ENCODE peak calls at places on chromosomes 4 and X, in four cellular contexts. U is SK-N-SH, C is K562, O is HepG2. L is an unnamed sample.

GRCh38 chrX:136585960-136586359 is 53.9 kb downstream of the VGLL1 start:
- DNase-seq in C (no peak), U (no peak), O (no peak), L (no peak)

GRCh38 chr4:158859661-158860060 is 90.8 kb downstream of the FNIP2 start:
- DNase-seq in C (no peak), O (no peak), U (no peak), L (no peak)

GRCh38 chrX:8191022-8191421 is 20.0 kb upstream of the VCX2 start:
- DNase-seq in U (no peak), O (no peak), C (no peak), L (no peak)

GRCh38 chr4:145805490-145805889 is 125.5 kb downstream of the C4orf51 start:
- DNase-seq in U (no peak), O (peak; percentile 80), C (no peak), L (no peak)

GRCh38 chr4:38119663-38120374 is 159.6 kb downstream of the PTTG2 start:
- DNase-seq in O (no peak), C (no peak), U (peak; percentile 48), L (no peak)

GRCh38 chr4:141275834-141276233 is 55.1 kb downstream of the ZNF330 start:
- DNase-seq in C (no peak), U (no peak), O (no peak), L (no peak)

GRCh38 chr4:140163029-140163810 is 9.2 kb upstream of the MAML3 start:
- DNase-seq in U (no peak), O (no peak), C (no peak), L (no peak)

GRCh38 chr4:127247293-127247952 is 385.3 kb upstream of the INTU start:
- DNase-seq in C (no peak), U (no peak), O (no peak), L (no peak)

GRCh38 chr4:2395038-2395437 is 23.4 kb downstream of the ZFYVE28 start:
- DNase-seq in U (no peak), C (no peak), O (no peak), L (no peak)

GRCh38 chr4:176971576-176972105 is 178.9 kb upstream of the VEGFC start:
- DNase-seq in O (no peak), C (no peak), U (no peak), L (no peak)

GRCh38 chr4:74094227-74094626 is 4.8 kb downstream of the CXCL2 start:
- DNase-seq in U (no peak), O (no peak), C (no peak), L (no peak)

GRCh38 chr4:74097161-74097560 is 1.8 kb downstream of the CXCL2 start:
- DNase-seq in U (no peak), C (no peak), O (no peak), L (no peak)

GRCh38 chr4:74095482-74095881 is 3.5 kb downstream of the CXCL2 start:
- DNase-seq in U (no peak), C (no peak), O (no peak), L (no peak)

GRCh38 chr4:74096265-74096980 is 2.6 kb downstream of the CXCL2 start:
- DNase-seq in U (no peak), C (peak; percentile 74), O (no peak), L (no peak)

DNA sequence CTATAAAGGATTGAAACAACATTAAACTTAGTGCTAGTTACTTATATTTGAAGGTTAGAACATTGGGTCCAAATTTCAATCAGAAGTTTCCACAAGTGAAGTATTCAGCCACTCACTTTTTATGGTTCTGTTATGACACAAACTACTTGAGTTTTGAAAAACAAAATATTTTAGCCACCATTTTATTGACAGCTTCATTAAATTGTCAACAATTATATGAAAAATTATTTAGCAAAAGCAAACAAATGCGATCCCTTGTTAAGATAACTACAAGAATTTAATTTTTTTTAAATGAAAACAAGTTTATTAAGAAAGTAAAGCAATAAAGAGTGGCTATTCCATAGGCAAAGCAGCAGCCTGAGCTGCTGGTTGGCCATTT is 3.1 kb downstream of the CXCL2 start:
- DNase-seq in U (no peak), O (no peak), C (no peak), L (no peak)
- TF ChIP-seq NFIC in U (no peak), O (no peak), C (no peak), L (no peak)

GRCh38 chrX:16796298-16796697 is 10.0 kb downstream of the TXLNG start:
- DNase-seq in C (no peak), O (no peak), U (no peak), L (no peak)

GRCh38 chrX:16797841-16798240 is 11.6 kb downstream of the TXLNG start:
- DNase-seq in U (no peak), O (no peak), C (no peak), L (no peak)

GRCh38 chrX:16797358-16797757 is 11.1 kb downstream of the TXLNG start:
- DNase-seq in C (no peak), U (no peak), O (no peak), L (no peak)
- TF ChIP-seq NFIC in C (no peak), U (no peak), O (no peak), L (no peak)

DNA sequence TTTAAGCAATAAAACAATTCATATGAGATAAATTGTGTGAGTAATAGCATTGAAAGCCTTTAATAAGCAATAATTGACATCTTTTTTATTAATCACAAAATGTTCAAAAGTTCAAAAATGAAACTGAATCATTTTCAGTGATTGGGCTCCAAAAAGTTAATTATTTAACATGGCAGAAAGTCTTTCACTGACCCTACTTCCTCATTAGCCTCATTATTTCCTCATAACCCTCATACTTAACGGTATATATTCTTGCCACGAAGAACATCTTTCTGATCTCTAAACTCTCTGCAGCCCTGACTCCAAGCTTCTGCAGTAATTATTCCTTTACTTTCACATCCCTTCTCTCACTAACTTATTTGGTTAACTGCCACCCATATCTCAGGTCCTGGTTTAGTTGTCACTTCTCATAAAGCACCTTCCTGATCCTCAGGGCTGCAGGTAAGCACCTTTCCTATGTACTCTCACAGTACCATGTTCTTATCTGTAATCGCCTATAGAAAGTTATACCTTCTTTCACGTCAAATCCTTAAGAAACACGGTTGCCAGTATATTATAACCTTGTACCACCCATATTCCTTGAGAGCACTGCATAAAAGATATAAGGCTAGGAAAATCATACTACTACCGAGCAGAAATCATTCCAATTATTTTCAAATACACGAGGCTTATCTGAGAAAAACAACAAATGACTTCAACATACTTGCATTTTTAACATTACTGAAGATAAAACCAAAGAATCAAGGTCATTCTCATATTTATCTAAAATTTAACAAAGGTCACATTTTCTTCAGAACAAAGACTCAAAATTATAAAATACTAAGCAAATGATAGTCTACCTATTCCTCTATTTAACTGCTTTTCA is 72.2 kb downstream of the PPP3CA start:
- DNase-seq in U (no peak), C (no peak), O (no peak), L (no peak)
- TF ChIP-seq NFIC in U (no peak), C (no peak), O (no peak), L (no peak)

GRCh38 chr4:122508083-122508482 is 51.6 kb upstream of the IL2 start:
- DNase-seq in U (no peak), C (no peak), O (no peak), L (no peak)
- TF ChIP-seq NFIC in U (no peak), C (no peak), O (no peak), L (no peak)

DNA sequence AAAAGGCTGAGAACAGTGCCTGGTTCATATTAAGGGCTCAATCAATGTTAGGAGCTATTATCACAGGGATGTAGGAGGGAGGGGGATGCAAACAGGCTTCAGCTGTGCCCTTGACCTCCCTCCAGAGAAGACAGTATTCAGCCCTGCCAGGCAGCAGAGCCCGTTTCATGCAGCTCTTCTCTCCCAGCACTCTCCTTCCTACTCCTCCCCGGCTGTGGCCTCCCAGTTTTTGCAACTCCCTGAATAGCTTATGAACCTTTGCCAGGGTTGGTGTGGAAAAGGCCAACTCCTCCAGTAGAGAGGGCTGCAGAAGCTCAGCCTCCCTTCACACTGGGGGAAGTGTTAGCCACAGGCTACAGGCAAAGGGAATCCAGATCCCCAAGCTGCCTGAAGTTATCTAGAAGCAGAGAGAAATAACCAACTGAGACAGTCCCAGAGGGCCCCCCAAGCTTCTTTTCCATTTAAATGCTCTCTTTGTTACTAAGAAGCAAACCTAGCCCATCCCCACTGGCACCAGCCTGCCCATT is 31.7 kb upstream of the APLN start:
- DNase-seq in O (no peak), C (no peak), U (no peak), L (no peak)
- TF ChIP-seq NFIC in O (no peak), C (no peak), U (no peak), L (no peak)

GRCh38 chrX:78329486-78329885 is 2.1 kb upstream of the CYSLTR1 start:
- DNase-seq in C (no peak), U (no peak), O (no peak), L (no peak)
- TF ChIP-seq NFIC in C (no peak), U (no peak), O (no peak), L (no peak)

GRCh38 chr4:17203767-17204166 is 305.3 kb upstream of the LDB2 start:
- DNase-seq in O (no peak), U (no peak), C (no peak), L (no peak)
- TF ChIP-seq NFIC in O (no peak), U (no peak), C (no peak), L (no peak)

DNA sequence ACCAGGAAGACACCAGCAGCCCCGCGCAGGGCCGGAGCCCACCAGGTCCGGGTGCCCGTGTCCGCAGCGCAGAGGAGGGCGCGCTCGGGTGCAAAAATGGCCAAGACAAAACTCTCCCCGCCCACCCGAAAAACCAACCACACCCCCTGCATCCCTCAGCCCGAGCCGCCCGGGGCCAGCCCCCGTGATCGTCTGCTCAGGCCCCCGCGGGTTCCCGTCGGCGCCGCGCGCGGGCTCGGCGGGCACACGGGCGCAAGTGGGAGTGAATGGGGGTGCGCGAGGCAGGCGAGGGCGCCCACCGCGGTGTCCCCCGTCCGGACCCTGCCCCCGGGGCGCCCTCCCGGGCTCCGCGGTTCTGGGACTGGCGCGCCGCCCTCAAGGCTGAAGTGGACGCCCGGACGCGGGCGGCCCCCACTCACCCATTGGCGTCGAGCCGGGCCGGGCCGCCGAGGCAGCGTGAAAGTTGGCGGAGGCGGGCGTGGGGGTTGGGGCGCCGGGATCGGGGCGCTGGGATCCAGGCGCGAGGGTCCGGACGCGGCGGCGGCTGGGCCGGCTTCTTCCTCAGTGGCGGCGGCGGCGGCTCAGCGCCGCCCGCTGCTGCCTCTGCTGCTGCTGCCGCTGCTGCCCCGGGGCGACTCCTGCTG is 390 bp downstream of the SH3KBP1 start:
- DNase-seq in U (peak; percentile 67), O (no peak), C (peak; percentile 15), L (no peak)
- TF ChIP-seq NFIC in U (no peak), O (no peak), C (no peak), L (no peak)

GRCh38 chrX:107823456-107823855 is 2.2 kb upstream of the MID2 start:
- DNase-seq in C (no peak), U (no peak), O (no peak), L (no peak)
- TF ChIP-seq NFIC in C (no peak), U (no peak), O (no peak), L (no peak)

L was measured in GM12878.